ENCODE peak calls at places on chromosomes 7 and 10, in six cellular contexts. D, M, B, L, H and R are unnamed samples.

GRCh38 chr7:778968-779451 is 51.9 kb upstream of the PRKAR1B start:
- DNase-seq in D (no peak), M (no peak), B (no peak), L (no peak), H (no peak), R (no peak)

GRCh38 chr7:140364819-140365218 is 33.5 kb downstream of the SLC37A3 start:
- DNase-seq in D (no peak), M (peak), B (no peak), L (no peak), H (no peak), R (no peak)

GRCh38 chr10:111391146-111391545 is 314.3 kb downstream of the ADRA2A start:
- DNase-seq in D (no peak), M (no peak), B (no peak), L (no peak), H (no peak), R (no peak)

GRCh38 chr7:142409471-142409870 is 151.6 kb upstream of the PRSS58 start:
- DNase-seq in D (no peak), M (no peak), B (no peak), L (no peak), H (no peak), R (no peak)

GRCh38 chr7:128442346-128442745 is 13.3 kb upstream of the HILPDA start:
- DNase-seq in D (no peak), M (no peak), B (no peak), L (no peak), H (no peak), R (no peak)

GRCh38 chr10:123995461-123996131 is 97.8 kb downstream of the CHST15 start:
- DNase-seq in D (peak), M (no peak), B (peak), L (peak), H (no peak), R (peak)

GRCh38 chr10:86970152-86970886 is 2.0 kb downstream of the ADIRF start:
- DNase-seq in D (peak), M (no peak), B (peak), L (no peak), H (no peak), R (peak)

GRCh38 chr7:133115596-133115995 is 33.7 kb upstream of the CHCHD3 start:
- DNase-seq in D (no peak), M (no peak), B (no peak), L (no peak), H (no peak), R (no peak)

GRCh38 chr10:21534611-21535493 is 820 bp downstream of the MLLT10 start:
- DNase-seq in D (peak), M (peak), B (peak), L (peak), H (no peak), R (peak)

GRCh38 chr7:50632561-50633413 is 67.6 kb upstream of the DDC start:
- DNase-seq in D (peak), M (peak), B (peak), L (peak), H (no peak), R (peak)

GRCh38 chr7:73941836-73942551 is 81.0 kb downstream of the TMEM270 start:
- DNase-seq in D (no peak), M (no peak), B (no peak), L (peak), H (no peak), R (no peak)

GRCh38 chr7:70663680-70664079 is 468.3 kb upstream of the GALNT17 start:
- DNase-seq in D (no peak), M (no peak), B (no peak), L (no peak), H (peak), R (no peak)

DNA sequence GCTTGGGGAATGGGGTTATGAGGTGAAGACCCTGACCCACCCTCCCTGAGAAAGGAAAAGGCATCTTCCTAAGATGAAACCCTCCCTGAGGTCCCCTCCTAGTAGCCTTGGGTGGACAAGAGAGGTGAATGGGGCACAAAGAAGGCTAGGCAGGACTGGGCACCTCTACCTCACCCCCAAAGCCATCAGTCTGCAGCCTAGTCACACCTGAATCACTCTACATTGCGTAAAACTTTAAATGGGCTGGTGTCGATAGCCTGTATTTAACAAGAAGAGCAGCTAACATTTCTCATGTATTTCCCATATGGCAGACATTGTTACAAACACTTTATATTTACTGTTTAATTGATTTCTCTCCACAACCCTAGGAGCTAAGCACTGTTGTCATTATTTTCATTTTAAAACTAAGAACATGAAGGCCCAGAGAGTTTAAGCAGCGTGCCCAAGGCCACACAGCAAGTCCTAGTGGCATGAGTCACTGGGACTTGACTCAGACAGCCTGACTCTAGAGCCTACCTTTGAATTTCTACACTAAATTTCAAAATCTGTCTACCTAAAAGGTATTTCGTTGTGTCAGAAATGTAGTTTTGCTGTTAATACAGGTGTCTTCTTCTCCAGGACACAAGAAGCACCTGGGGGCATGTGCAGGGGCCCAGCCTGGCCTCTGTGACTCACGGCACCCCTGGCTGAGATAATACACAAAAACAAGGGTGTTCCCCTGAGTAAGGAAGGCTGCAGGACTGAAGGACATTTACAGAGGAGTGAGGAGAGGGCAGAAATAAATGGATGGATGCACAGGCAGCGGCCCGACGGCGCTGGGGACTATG is 3.4 kb downstream of the AOC1 start:
- DNase-seq in D (no peak), M (no peak), B (no peak), L (no peak), H (no peak), R (no peak)
- TF ChIP-seq CREB1 in D (no peak), M (no peak), B (no peak), L (no peak), H (no peak), R (no peak)

GRCh38 chr7:101782886-101783285 is 34.5 kb upstream of the CUX1 start:
- DNase-seq in D (no peak), M (no peak), B (no peak), L (no peak), H (no peak), R (no peak)
- TF ChIP-seq CREB1 in D (no peak), M (no peak), B (no peak), L (no peak), H (no peak), R (no peak)

DNA sequence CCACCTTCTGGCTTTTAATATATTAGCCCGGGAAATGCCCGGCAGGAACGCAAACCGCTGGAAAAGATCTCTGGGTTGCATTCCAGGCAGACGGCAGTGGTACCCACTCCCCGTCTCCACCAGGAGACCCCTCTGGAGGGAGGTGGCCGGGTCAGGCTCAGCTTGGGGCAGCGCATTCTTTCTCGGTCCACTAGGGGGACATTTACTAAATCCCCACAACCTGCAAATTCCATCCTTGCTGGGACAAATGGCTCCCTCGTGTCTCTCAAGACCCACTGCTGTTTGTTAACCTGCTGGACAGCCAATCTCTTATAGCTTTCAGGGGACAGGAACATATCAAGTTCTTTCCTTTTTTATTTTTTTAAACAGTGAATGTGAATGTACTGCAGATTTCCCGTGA is 45.8 kb upstream of the CARD11 start:
- DNase-seq in D (peak), M (peak), B (peak), L (peak), H (no peak), R (peak)
- TF ChIP-seq CREB1 in D (no peak), M (no peak), B (no peak), L (no peak), H (no peak), R (no peak)

GRCh38 chr10:43045246-43045621 is 31.6 kb upstream of the RET start:
- DNase-seq in D (no peak), M (no peak), B (no peak), L (no peak), H (no peak), R (no peak)
- TF ChIP-seq CREB1 in D (no peak), M (no peak), B (no peak), L (no peak), H (no peak), R (no peak)

GRCh38 chr10:78398385-78398784 is 364.7 kb downstream of the RPS24 start:
- DNase-seq in D (no peak), M (no peak), B (no peak), L (no peak), H (no peak), R (no peak)

GRCh38 chr10:78405231-78405630 is 371.6 kb downstream of the RPS24 start:
- DNase-seq in D (no peak), M (no peak), B (no peak), L (no peak), H (no peak), R (no peak)

GRCh38 chr10:78404296-78404695 is 370.6 kb downstream of the RPS24 start:
- DNase-seq in D (no peak), M (no peak), B (no peak), L (no peak), H (no peak), R (no peak)

GRCh38 chr10:78402636-78403035 is 369.0 kb downstream of the RPS24 start:
- DNase-seq in D (no peak), M (no peak), B (no peak), L (no peak), H (no peak), R (no peak)

GRCh38 chr10:78401882-78402367 is 368.3 kb downstream of the RPS24 start:
- DNase-seq in D (peak), M (no peak), B (peak), L (no peak), H (no peak), R (peak)
- TF ChIP-seq CREB1 in D (no peak), M (no peak), B (no peak), L (no peak), H (no peak), R (no peak)

GRCh38 chr10:69634759-69635425 is 4.8 kb downstream of the FAM241B start:
- DNase-seq in D (no peak), M (no peak), B (peak), L (no peak), H (no peak), R (no peak)
- TF ChIP-seq CREB1 in D (no peak), M (no peak), B (no peak), L (no peak), H (no peak), R (no peak)

GRCh38 chr10:38047666-38048065 is 37.2 kb downstream of the ZNF33A start:
- DNase-seq in D (no peak), M (no peak), B (no peak), L (no peak), H (no peak), R (no peak)
- TF ChIP-seq CREB1 in D (no peak), M (no peak), B (no peak), L (no peak), H (no peak), R (no peak)

DNA sequence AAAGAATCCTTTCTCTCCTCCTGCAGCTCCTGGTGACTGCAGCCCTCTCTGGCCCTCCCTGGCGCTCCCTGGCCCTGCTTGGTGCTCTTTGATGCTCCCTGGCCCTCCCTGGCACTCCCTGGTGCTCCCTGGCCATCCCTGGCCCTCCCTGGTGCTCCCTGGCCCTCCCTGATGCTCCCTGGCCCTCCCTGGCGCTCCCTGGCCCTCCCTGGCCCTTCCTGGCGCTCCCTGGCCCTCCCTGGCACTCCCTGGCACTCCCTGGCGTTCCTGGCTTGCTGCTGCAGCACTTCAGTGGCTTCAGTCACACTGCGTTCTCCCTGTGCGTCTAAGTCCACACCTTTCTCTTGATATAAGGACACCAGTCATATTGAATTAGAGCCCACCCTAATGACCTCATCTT is 15.2 kb upstream of the FGFR2 start:
- DNase-seq in D (no peak), M (no peak), B (no peak), L (no peak), H (no peak), R (no peak)
- TF ChIP-seq CREB1 in D (no peak), M (no peak), B (no peak), L (no peak), H (no peak), R (no peak)